ENCODE peak calls at places on chromosomes 6 and 20, in five cellular contexts. N is cardiac muscle cell, L is heart right ventricle, M is neural progenitor cell, I is transverse colon. F is an unnamed sample.
A peak's percentile ranks its signal among the peaks of the same experiment; 100 is the strongest.

GRCh38 chr6:6741264-6741663 is 152.7 kb downstream of the LY86 start:
- DNase-seq in N (peak; percentile 78), L (no peak), M (peak; percentile 74), I (no peak), F (no peak)

GRCh38 chr20:38143238-38143645 is 21.8 kb downstream of the TGM2 start:
- DNase-seq in N (peak; percentile 20), L (no peak), M (no peak), I (peak; percentile 72), F (no peak)

GRCh38 chr6:21908117-21908848 is 314.7 kb downstream of the SOX4 start:
- DNase-seq in N (no peak), L (no peak), M (peak; percentile 68), I (no peak), F (no peak)

GRCh38 chr6:136491251-136491650 is 59.0 kb downstream of the MAP7 start:
- DNase-seq in N (no peak), L (no peak), M (no peak), I (no peak), F (no peak)

GRCh38 chr6:24918641-24919403 is 16.9 kb downstream of the RIPOR2 start:
- DNase-seq in N (no peak), L (peak; percentile 36), M (no peak), I (no peak), F (no peak)

GRCh38 chr20:23149623-23150279 is 63.6 kb upstream of the CD93 start:
- DNase-seq in N (no peak), L (peak; percentile 3), M (no peak), I (no peak), F (peak; percentile 35)

GRCh38 chr20:23155141-23155590 is 69.0 kb upstream of the CD93 start:
- DNase-seq in N (peak; percentile 70), L (no peak), M (no peak), I (no peak), F (peak; percentile 58)

GRCh38 chr6:24959333-24959732 is 23.6 kb upstream of the RIPOR2 start:
- DNase-seq in N (no peak), L (no peak), M (no peak), I (no peak), F (no peak)

GRCh38 chr20:38343107-38343797 is 3.0 kb upstream of the LBP start:
- DNase-seq in N (no peak), L (no peak), M (no peak), I (peak; percentile 62), F (no peak)

GRCh38 chr6:52285174-52286068 is 879 bp upstream of the MCM3 start:
- DNase-seq in N (peak; percentile 17), L (no peak), M (peak; percentile 12), I (no peak), F (no peak)

GRCh38 chr6:29602564-29603361 is 17.8 kb downstream of the OR2H2 start:
- DNase-seq in N (peak; percentile 68), L (no peak), M (peak; percentile 85), I (no peak), F (no peak)

GRCh38 chr6:29834564-29835436 is 7.2 kb downstream of the HLA-G start:
- DNase-seq in N (peak; percentile 36), L (no peak), M (peak; percentile 60), I (peak; percentile 37), F (no peak)

GRCh38 chr6:123329337-123329736 is 307.4 kb downstream of the TRDN start:
- DNase-seq in N (no peak), L (no peak), M (no peak), I (no peak), F (no peak)
- TF ChIP-seq CTCF in N (no peak), L (no peak), M (peak; percentile 28), I (no peak), F (no peak)

GRCh38 chr6:53615633-53616449 is 49.7 kb downstream of the KLHL31 start:
- DNase-seq in N (no peak), L (no peak), M (no peak), I (peak; percentile 50), F (no peak)
- H3K4me3 ChIP-seq in N (no peak overlapping the region), L (no peak overlapping the region), M (no peak overlapping the region), I (no peak overlapping the region), F (no peak overlapping the region)

DNA sequence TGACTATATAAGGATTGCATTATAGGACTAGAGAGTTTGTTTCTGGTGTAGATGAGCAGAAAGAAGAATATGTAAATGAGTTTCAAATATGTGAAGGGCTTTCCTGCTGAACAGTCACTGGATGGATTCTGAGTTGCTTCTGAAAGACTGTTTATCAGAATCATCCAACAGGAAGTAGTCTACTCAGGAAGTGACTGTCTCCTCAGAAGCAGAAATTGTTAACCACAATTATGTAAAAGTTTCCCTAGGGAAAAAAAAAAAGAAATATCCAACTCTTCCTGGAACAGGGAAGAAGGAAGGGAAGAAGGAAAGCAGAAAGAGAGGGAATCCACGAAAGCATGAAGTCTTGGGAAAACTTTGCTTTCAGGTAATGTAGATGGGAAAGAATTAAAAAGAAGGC is 138.9 kb downstream of the TENT5A start:
- DNase-seq in N (no peak), L (no peak), M (no peak), I (no peak), F (no peak)
- H3K27ac ChIP-seq in N (no peak overlapping the region), L (peak overlapping the region; percentile 46), M (no peak overlapping the region), I (no peak overlapping the region), F (no peak overlapping the region)

GRCh38 chr20:48986899-48987298 is 59.2 kb upstream of the CSE1L start:
- DNase-seq in N (no peak), L (no peak), M (no peak), I (no peak), F (no peak)
- TF ChIP-seq CTCF in N (peak; percentile 28), L (peak; percentile 20), M (peak; percentile 35), I (no peak), F (no peak)

GRCh38 chr20:49691818-49692568 is 21.7 kb downstream of the B4GALT5 start:
- DNase-seq in N (no peak), L (no peak), M (no peak), I (no peak), F (no peak)
- H3K4me3 ChIP-seq in N (no peak overlapping the region), L (no peak overlapping the region), M (no peak overlapping the region), I (no peak overlapping the region), F (no peak overlapping the region)

GRCh38 chr20:58025233-58025632 is 203.2 kb downstream of the ANKRD60 start:
- DNase-seq in N (no peak), L (peak; percentile 73), M (no peak), I (no peak), F (no peak)

GRCh38 chr20:58022711-58023110 is 205.7 kb downstream of the ANKRD60 start:
- DNase-seq in N (no peak), L (no peak), M (no peak), I (no peak), F (no peak)

GRCh38 chr20:58024241-58024721 is 204.2 kb downstream of the ANKRD60 start:
- DNase-seq in N (no peak), L (no peak), M (no peak), I (no peak), F (peak; percentile 69)

GRCh38 chr20:58023346-58023745 is 205.1 kb downstream of the ANKRD60 start:
- DNase-seq in N (no peak), L (no peak), M (no peak), I (no peak), F (peak; percentile 54)

GRCh38 chr20:58023781-58024180 is 204.7 kb downstream of the ANKRD60 start:
- DNase-seq in N (no peak), L (no peak), M (no peak), I (no peak), F (peak; percentile 41)
- H3K27ac ChIP-seq in N (no peak overlapping the region), L (no peak overlapping the region), M (no peak overlapping the region), I (no peak overlapping the region), F (no peak overlapping the region)

GRCh38 chr6:161583561-161583960 is 309.7 kb upstream of the AGPAT4 start:
- DNase-seq in N (no peak), L (no peak), M (no peak), I (no peak), F (no peak)
- TF ChIP-seq CTCF in N (no peak), L (no peak), M (no peak), I (no peak), F (no peak)

F was measured in coronary artery.